ENCODE peak calls at places on chromosomes 2 and 18, in four cellular contexts. O, F, S and E are unnamed samples.

GRCh38 chr2:177692042-177692823 is 299.7 kb downstream of the AGPS start:
- DNase-seq in O (no peak), F (no peak), S (no peak), E (no peak)

GRCh38 chr2:101763496-101764333 is 66.2 kb downstream of the MAP4K4 start:
- DNase-seq in O (no peak), F (no peak), S (no peak), E (no peak)

GRCh38 chr2:202408546-202409140 is 32.5 kb downstream of the BMPR2 start:
- DNase-seq in O (no peak), F (no peak), S (no peak), E (no peak)

GRCh38 chr2:158539176-158539895 is 82.6 kb downstream of the PKP4 start:
- DNase-seq in O (no peak), F (no peak), S (no peak), E (peak)

GRCh38 chr2:121080013-121080772 is 204.8 kb downstream of the TFCP2L1 start:
- DNase-seq in O (peak), F (peak), S (peak), E (peak)

GRCh38 chr2:189305291-189305943 is 125.9 kb upstream of the COL5A2 start:
- DNase-seq in O (no peak), F (no peak), S (no peak), E (peak)

GRCh38 chr2:181483876-181484275 is 26.7 kb downstream of the ITGA4 start:
- DNase-seq in O (no peak), F (no peak), S (no peak), E (no peak)

GRCh38 chr2:172101707-172102158 is 967 bp downstream of the DLX2 start:
- DNase-seq in O (no peak), F (no peak), S (peak), E (no peak)

GRCh38 chr2:6919912-6920905 is 3.0 kb downstream of the RNF144A start:
- DNase-seq in O (no peak), F (no peak), S (no peak), E (no peak)

GRCh38 chr2:178829299-178829698 is 22.1 kb upstream of the TTN start:
- DNase-seq in O (no peak), F (no peak), S (peak), E (peak)

GRCh38 chr2:215698566-215698965 is 262.7 kb upstream of the FN1 start:
- DNase-seq in O (no peak), F (no peak), S (no peak), E (peak)

GRCh38 chr2:190663839-190664238 is 15.0 kb downstream of the NAB1 start:
- DNase-seq in O (no peak), F (no peak), S (no peak), E (peak)

GRCh38 chr18:52694804-52695203 is 354.8 kb downstream of the DCC start:
- DNase-seq in O (peak), F (no peak), S (peak), E (no peak)

GRCh38 chr2:237570776-237571335 is 4.5 kb downstream of the PRLH start:
- DNase-seq in O (peak), F (no peak), S (no peak), E (no peak)

GRCh38 chr2:239028253-239028619 is 180.4 kb downstream of the TWIST2 start:
- DNase-seq in O (no peak), F (no peak), S (no peak), E (no peak)

GRCh38 chr18:48798334-48799197 is 152.2 kb downstream of the SMAD7 start:
- DNase-seq in O (peak), F (peak), S (no peak), E (no peak)

GRCh38 chr2:74847075-74847858 is 13.3 kb downstream of the HK2 start:
- DNase-seq in O (no peak), F (no peak), S (no peak), E (peak)

GRCh38 chr18:69586581-69586980 is 185.9 kb downstream of the DOK6 start:
- DNase-seq in O (no peak), F (no peak), S (no peak), E (no peak)

GRCh38 chr2:113910110-113910717 is 20.3 kb downstream of the ACTR3 start:
- DNase-seq in O (no peak), F (no peak), S (peak), E (peak)

DNA sequence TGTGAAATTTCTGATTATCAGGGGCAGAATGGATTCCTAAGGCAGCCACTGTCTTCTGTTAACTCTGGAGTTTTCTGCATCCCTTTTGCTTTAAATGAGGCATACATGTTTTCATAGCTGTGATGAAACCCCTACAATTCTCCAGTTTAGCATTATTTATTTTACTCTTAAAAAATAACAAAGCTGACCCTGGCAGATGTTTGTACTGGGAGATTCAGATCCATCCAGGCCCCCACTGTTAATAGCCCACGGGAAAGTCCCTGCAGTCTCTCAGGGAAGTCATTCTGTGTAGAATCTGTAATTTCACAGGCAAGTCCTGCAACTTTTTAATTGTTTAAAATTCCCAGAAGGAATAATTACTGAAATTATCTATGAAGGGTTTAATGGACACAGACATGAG is 343 bp upstream of the SULT1C4 start:
- DNase-seq in O (no peak), F (no peak), S (no peak), E (peak)
- H3K56ac ChIP-seq in O (no peak), F (no peak), S (no peak), E (no peak)

DNA sequence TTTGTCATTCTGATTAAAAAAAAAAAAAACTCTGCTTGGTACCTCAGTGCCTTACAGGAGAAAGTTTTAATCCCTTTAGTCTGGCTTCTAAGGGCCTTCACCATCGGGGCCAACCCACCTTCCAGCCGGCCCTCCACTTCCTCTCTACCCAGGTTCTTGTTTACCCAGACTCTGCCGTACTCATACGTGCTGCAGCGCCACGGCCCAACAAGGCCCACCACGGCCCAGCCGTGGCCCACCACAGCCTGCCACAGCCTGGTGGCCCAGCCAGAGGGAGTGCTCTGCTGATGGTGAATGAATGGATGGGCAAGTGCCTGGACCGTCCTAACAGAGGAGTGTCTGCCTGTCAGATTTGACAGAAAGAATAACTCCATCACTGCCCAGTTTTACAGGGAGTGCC is 38.0 kb downstream of the CENPO start:
- DNase-seq in O (no peak), F (no peak), S (no peak), E (no peak)
- H3K23ac ChIP-seq in O (no peak), F (no peak), S (no peak), E (no peak)

DNA sequence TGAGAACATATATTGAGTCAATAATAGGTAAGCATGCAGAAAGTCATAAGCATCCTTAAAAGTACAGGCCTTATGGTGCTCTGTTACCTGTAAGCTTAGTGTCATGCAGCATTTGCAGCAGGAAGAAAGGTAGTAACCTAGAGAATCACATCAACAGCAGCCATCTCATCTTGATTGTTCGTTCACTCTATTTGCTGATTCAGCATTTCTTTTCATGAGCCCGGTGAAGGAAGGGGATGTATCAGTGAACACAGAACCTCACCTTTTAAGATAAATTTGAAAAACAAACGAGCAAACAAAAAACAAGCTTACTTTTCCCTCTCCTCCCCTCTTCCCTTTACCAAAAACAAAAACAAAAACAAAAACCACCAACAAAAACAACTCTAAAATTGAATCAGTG is 89.9 kb downstream of the MIB1 start:
- DNase-seq in O (no peak), F (no peak), S (peak), E (no peak)
- H3K56ac ChIP-seq in O (no peak), F (no peak), S (no peak), E (no peak)

GRCh38 chr2:217394510-217395351 is 534.9 kb upstream of the TNP1 start:
- DNase-seq in O (no peak), F (no peak), S (no peak), E (peak)

GRCh38 chr2:217398101-217398500 is 538.2 kb upstream of the TNP1 start:
- DNase-seq in O (no peak), F (no peak), S (no peak), E (no peak)

GRCh38 chr2:217396165-217396564 is 536.3 kb upstream of the TNP1 start:
- DNase-seq in O (no peak), F (no peak), S (no peak), E (peak)

GRCh38 chr2:217398860-217399259 is 539.0 kb upstream of the TNP1 start:
- DNase-seq in O (no peak), F (no peak), S (no peak), E (no peak)

DNA sequence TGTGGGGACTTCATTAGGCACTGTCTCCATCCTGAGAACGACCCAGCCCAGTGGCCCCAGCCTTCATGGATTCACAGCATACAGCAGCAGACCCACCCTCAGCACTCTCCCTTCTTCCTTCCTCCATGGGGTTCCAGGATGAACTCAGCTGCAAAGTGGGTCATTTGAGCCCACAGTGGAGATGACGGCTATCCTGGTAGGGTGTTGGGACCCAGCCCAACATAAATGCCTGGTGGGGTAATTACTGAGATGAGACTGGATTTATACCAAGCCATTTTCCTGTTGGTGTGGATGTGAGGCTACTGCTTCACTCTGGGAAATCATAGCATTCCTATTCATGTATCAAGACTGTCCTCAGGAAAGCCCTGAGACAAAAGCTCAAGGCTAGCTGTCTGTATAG is 536.7 kb upstream of the TNP1 start:
- DNase-seq in O (no peak), F (no peak), S (no peak), E (no peak)
- H3K23ac ChIP-seq in O (no peak), F (no peak), S (no peak), E (peak)

GRCh38 chr2:37096568-37096967 is 12.2 kb downstream of the GPATCH11 start:
- DNase-seq in O (no peak), F (no peak), S (no peak), E (no peak)
- H3K56ac ChIP-seq in O (no peak), F (no peak), S (no peak), E (no peak)

DNA sequence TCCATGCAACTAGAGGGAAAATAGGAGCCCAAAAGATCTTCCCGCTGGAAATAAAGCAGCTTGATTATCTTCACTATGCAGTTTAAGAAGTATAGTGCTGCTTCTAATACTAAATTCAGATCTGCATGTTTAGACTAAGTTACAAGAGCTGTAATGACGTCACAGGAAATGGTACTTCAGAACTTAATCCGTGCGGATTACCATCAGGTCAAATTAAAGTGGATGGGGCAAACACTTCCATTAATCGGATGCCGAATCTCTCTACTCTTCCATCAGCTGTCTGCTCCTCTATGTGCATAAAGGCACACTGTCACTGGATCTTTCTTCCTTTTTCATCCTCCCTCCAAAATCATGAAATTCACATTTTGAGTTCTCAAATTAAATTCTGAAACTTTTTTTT is 52.6 kb downstream of the TRAPPC12 start:
- DNase-seq in O (no peak), F (no peak), S (no peak), E (peak)
- H3K23ac ChIP-seq in O (no peak), F (no peak), S (no peak), E (no peak)

GRCh38 chr2:204776781-204777559 is 231.7 kb downstream of the PARD3B start:
- DNase-seq in O (no peak), F (no peak), S (no peak), E (peak)
- H3K56ac ChIP-seq in O (no peak), F (no peak), S (no peak), E (no peak)

GRCh38 chr2:2020897-2021296 is 276.6 kb upstream of the PXDN start:
- DNase-seq in O (no peak), F (no peak), S (no peak), E (no peak)

GRCh38 chr2:2025803-2026202 is 281.5 kb upstream of the PXDN start:
- DNase-seq in O (no peak), F (no peak), S (no peak), E (no peak)

GRCh38 chr2:2021995-2022394 is 277.7 kb upstream of the PXDN start:
- DNase-seq in O (no peak), F (no peak), S (no peak), E (no peak)

GRCh38 chr2:2024751-2025481 is 280.6 kb upstream of the PXDN start:
- DNase-seq in O (no peak), F (no peak), S (peak), E (no peak)

DNA sequence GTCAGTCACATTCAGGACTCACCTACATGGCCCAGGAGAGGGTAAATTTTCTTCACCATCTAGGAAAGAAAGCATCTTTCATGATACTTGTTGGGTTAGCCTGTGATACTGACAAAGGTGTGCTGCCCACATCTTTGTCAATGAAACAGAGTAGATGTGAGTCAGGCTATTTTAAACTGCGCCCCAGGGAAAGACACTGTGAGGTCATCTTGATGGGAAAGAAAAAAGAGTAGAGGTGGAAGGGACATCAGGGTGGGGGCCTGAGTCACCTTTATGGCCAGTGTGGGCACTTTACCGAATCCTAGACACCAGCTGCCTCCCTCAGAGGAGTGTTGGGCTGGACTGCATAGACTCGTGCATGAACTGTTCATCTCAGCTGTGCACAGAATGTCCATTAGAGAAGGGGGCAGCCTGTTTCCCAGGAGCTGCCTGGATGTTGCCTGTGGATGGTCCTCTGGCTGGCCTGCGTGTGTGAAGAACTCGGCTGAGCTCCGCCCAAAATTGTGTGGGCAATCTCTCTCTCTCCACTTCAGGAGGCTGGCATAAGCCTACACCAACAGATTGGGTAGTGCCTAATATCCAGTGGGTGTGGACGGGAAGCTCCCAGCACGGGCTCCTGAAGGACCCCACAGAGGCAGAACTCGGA is 278.7 kb upstream of the PXDN start:
- DNase-seq in O (no peak), F (no peak), S (no peak), E (no peak)
- H3K23ac ChIP-seq in O (no peak), F (no peak), S (no peak), E (no peak)